ENCODE peak calls at places on chromosome 4, in ten cellular contexts. One of them, this sample, is unnamed.

GRCh38 chr4:185370291-185370690 is 25.4 kb downstream of the LRP2BP start:
- DNase-seq in smooth muscle cell of the brain vasculature: no peak
- DNase-seq in hypothalamus: no peak
- DNase-seq in dermis microvascular lymphatic vessel endothelial cell: no peak
- DNase-seq in pancreas: no peak
- DNase-seq in putamen: no peak
- DNase-seq in substantia nigra: no peak
- DNase-seq in posterior vena cava: no peak
- DNase-seq in Right ventricle myocardium superior: no peak
- DNase-seq in left cardiac atrium: no peak
- DNase-seq in this sample: no peak

GRCh38 chr4:87512400-87512799 is 16.8 kb downstream of the SPARCL1 start:
- DNase-seq in smooth muscle cell of the brain vasculature: no peak
- DNase-seq in hypothalamus: no peak
- DNase-seq in dermis microvascular lymphatic vessel endothelial cell: no peak
- DNase-seq in pancreas: no peak
- DNase-seq in putamen: no peak
- DNase-seq in substantia nigra: no peak
- DNase-seq in posterior vena cava: no peak
- DNase-seq in Right ventricle myocardium superior: no peak
- DNase-seq in left cardiac atrium: no peak
- DNase-seq in this sample: no peak

GRCh38 chr4:148344382-148344781 is 97.8 kb downstream of the NR3C2 start:
- DNase-seq in smooth muscle cell of the brain vasculature: no peak
- DNase-seq in hypothalamus: no peak
- DNase-seq in dermis microvascular lymphatic vessel endothelial cell: no peak
- DNase-seq in pancreas: no peak
- DNase-seq in putamen: no peak
- DNase-seq in substantia nigra: no peak
- DNase-seq in posterior vena cava: no peak
- DNase-seq in Right ventricle myocardium superior: peak; percentile 42
- DNase-seq in left cardiac atrium: peak; percentile 25
- DNase-seq in this sample: no peak

GRCh38 chr4:932713-933070 is 432 bp downstream of the TMEM175 start:
- DNase-seq in smooth muscle cell of the brain vasculature: no peak
- DNase-seq in hypothalamus: no peak
- DNase-seq in dermis microvascular lymphatic vessel endothelial cell: no peak
- DNase-seq in pancreas: no peak
- DNase-seq in putamen: no peak
- DNase-seq in substantia nigra: no peak
- DNase-seq in posterior vena cava: peak; percentile 75
- DNase-seq in Right ventricle myocardium superior: no peak
- DNase-seq in left cardiac atrium: no peak
- DNase-seq in this sample: no peak

GRCh38 chr4:40747436-40747835 is 2.3 kb upstream of the NSUN7 start:
- DNase-seq in smooth muscle cell of the brain vasculature: no peak
- DNase-seq in hypothalamus: no peak
- DNase-seq in dermis microvascular lymphatic vessel endothelial cell: no peak
- DNase-seq in pancreas: no peak
- DNase-seq in putamen: no peak
- DNase-seq in substantia nigra: no peak
- DNase-seq in posterior vena cava: no peak
- DNase-seq in Right ventricle myocardium superior: no peak
- DNase-seq in left cardiac atrium: no peak
- DNase-seq in this sample: no peak

GRCh38 chr4:54897590-54897989 is 227.8 kb downstream of the KDR start:
- DNase-seq in smooth muscle cell of the brain vasculature: no peak
- DNase-seq in hypothalamus: no peak
- DNase-seq in dermis microvascular lymphatic vessel endothelial cell: no peak
- DNase-seq in pancreas: no peak
- DNase-seq in putamen: no peak
- DNase-seq in substantia nigra: no peak
- DNase-seq in posterior vena cava: no peak
- DNase-seq in Right ventricle myocardium superior: no peak
- DNase-seq in left cardiac atrium: no peak
- DNase-seq in this sample: no peak

GRCh38 chr4:113434247-113434587 is 327.3 kb downstream of the CAMK2D start:
- DNase-seq in smooth muscle cell of the brain vasculature: no peak
- DNase-seq in hypothalamus: no peak
- DNase-seq in dermis microvascular lymphatic vessel endothelial cell: no peak
- DNase-seq in pancreas: no peak
- DNase-seq in putamen: no peak
- DNase-seq in substantia nigra: no peak
- DNase-seq in posterior vena cava: no peak
- DNase-seq in Right ventricle myocardium superior: no peak
- DNase-seq in left cardiac atrium: no peak
- DNase-seq in this sample: no peak

GRCh38 chr4:61210186-61210939 is 10.2 kb downstream of the ADGRL3 start:
- DNase-seq in smooth muscle cell of the brain vasculature: no peak
- DNase-seq in hypothalamus: no peak
- DNase-seq in dermis microvascular lymphatic vessel endothelial cell: no peak
- DNase-seq in pancreas: no peak
- DNase-seq in putamen: peak; percentile 82
- DNase-seq in substantia nigra: no peak
- DNase-seq in posterior vena cava: no peak
- DNase-seq in Right ventricle myocardium superior: no peak
- DNase-seq in left cardiac atrium: no peak
- DNase-seq in this sample: peak; percentile 28

GRCh38 chr4:148445071-148445902 is 3.1 kb upstream of the NR3C2 start:
- DNase-seq in smooth muscle cell of the brain vasculature: no peak
- DNase-seq in hypothalamus: peak; percentile 49
- DNase-seq in dermis microvascular lymphatic vessel endothelial cell: no peak
- DNase-seq in pancreas: peak; percentile 86
- DNase-seq in putamen: peak; percentile 53
- DNase-seq in substantia nigra: peak; percentile 49
- DNase-seq in posterior vena cava: peak; percentile 86
- DNase-seq in Right ventricle myocardium superior: peak; percentile 76
- DNase-seq in left cardiac atrium: peak; percentile 74
- DNase-seq in this sample: peak; percentile 52

GRCh38 chr4:40350627-40351227 is 15.6 kb downstream of the CHRNA9 start:
- DNase-seq in smooth muscle cell of the brain vasculature: no peak
- DNase-seq in hypothalamus: no peak
- DNase-seq in dermis microvascular lymphatic vessel endothelial cell: no peak
- DNase-seq in pancreas: no peak
- DNase-seq in putamen: no peak
- DNase-seq in substantia nigra: no peak
- DNase-seq in posterior vena cava: no peak
- DNase-seq in Right ventricle myocardium superior: no peak
- DNase-seq in left cardiac atrium: no peak
- DNase-seq in this sample: no peak

GRCh38 chr4:83558693-83559092 is 22.8 kb downstream of the GPAT3 start:
- DNase-seq in smooth muscle cell of the brain vasculature: no peak
- DNase-seq in hypothalamus: no peak
- DNase-seq in dermis microvascular lymphatic vessel endothelial cell: no peak
- DNase-seq in pancreas: no peak
- DNase-seq in putamen: no peak
- DNase-seq in substantia nigra: no peak
- DNase-seq in posterior vena cava: no peak
- DNase-seq in Right ventricle myocardium superior: no peak
- DNase-seq in left cardiac atrium: no peak
- DNase-seq in this sample: no peak

GRCh38 chr4:188714488-188714887 is 575.2 kb downstream of the TRIML1 start:
- DNase-seq in smooth muscle cell of the brain vasculature: no peak
- DNase-seq in hypothalamus: no peak
- DNase-seq in dermis microvascular lymphatic vessel endothelial cell: peak; percentile 22
- DNase-seq in pancreas: no peak
- DNase-seq in putamen: no peak
- DNase-seq in substantia nigra: no peak
- DNase-seq in posterior vena cava: no peak
- DNase-seq in Right ventricle myocardium superior: no peak
- DNase-seq in left cardiac atrium: no peak
- DNase-seq in this sample: no peak

GRCh38 chr4:82710202-82710929 is 88.2 kb downstream of the SCD5 start:
- DNase-seq in smooth muscle cell of the brain vasculature: no peak
- DNase-seq in hypothalamus: peak; percentile 25
- DNase-seq in dermis microvascular lymphatic vessel endothelial cell: no peak
- DNase-seq in pancreas: no peak
- DNase-seq in putamen: peak; percentile 29
- DNase-seq in substantia nigra: peak; percentile 18
- DNase-seq in posterior vena cava: no peak
- DNase-seq in Right ventricle myocardium superior: no peak
- DNase-seq in left cardiac atrium: no peak
- DNase-seq in this sample: peak; percentile 38

GRCh38 chr4:67344594-67345380 is 200.5 kb downstream of the CENPC start:
- DNase-seq in smooth muscle cell of the brain vasculature: no peak
- DNase-seq in hypothalamus: no peak
- DNase-seq in dermis microvascular lymphatic vessel endothelial cell: no peak
- DNase-seq in pancreas: no peak
- DNase-seq in putamen: no peak
- DNase-seq in substantia nigra: no peak
- DNase-seq in posterior vena cava: no peak
- DNase-seq in Right ventricle myocardium superior: no peak
- DNase-seq in left cardiac atrium: no peak
- DNase-seq in this sample: no peak

GRCh38 chr4:5809216-5809776 is 83.6 kb downstream of the CRMP1 start:
- DNase-seq in smooth muscle cell of the brain vasculature: no peak
- DNase-seq in hypothalamus: no peak
- DNase-seq in dermis microvascular lymphatic vessel endothelial cell: no peak
- DNase-seq in pancreas: no peak
- DNase-seq in putamen: no peak
- DNase-seq in substantia nigra: no peak
- DNase-seq in posterior vena cava: peak; percentile 61
- DNase-seq in Right ventricle myocardium superior: no peak
- DNase-seq in left cardiac atrium: no peak
- DNase-seq in this sample: no peak

GRCh38 chr4:181536753-181537434 is 706.3 kb upstream of the TENM3 start:
- DNase-seq in smooth muscle cell of the brain vasculature: no peak
- DNase-seq in hypothalamus: no peak
- DNase-seq in dermis microvascular lymphatic vessel endothelial cell: no peak
- DNase-seq in pancreas: no peak
- DNase-seq in putamen: no peak
- DNase-seq in substantia nigra: no peak
- DNase-seq in posterior vena cava: no peak
- DNase-seq in Right ventricle myocardium superior: no peak
- DNase-seq in left cardiac atrium: no peak
- DNase-seq in this sample: no peak

GRCh38 chr4:35087216-35087615 is 1157.1 kb downstream of the ARAP2 start:
- DNase-seq in smooth muscle cell of the brain vasculature: no peak
- DNase-seq in hypothalamus: no peak
- DNase-seq in dermis microvascular lymphatic vessel endothelial cell: no peak
- DNase-seq in pancreas: no peak
- DNase-seq in putamen: no peak
- DNase-seq in substantia nigra: no peak
- DNase-seq in posterior vena cava: no peak
- DNase-seq in Right ventricle myocardium superior: no peak
- DNase-seq in left cardiac atrium: no peak
- DNase-seq in this sample: no peak

GRCh38 chr4:138868562-138868961 is 147.0 kb upstream of the NOCT start:
- DNase-seq in smooth muscle cell of the brain vasculature: no peak
- DNase-seq in hypothalamus: no peak
- DNase-seq in dermis microvascular lymphatic vessel endothelial cell: no peak
- DNase-seq in pancreas: no peak
- DNase-seq in putamen: no peak
- DNase-seq in substantia nigra: no peak
- DNase-seq in posterior vena cava: no peak
- DNase-seq in Right ventricle myocardium superior: no peak
- DNase-seq in left cardiac atrium: no peak
- DNase-seq in this sample: no peak

GRCh38 chr4:184475096-184475461 is 729 bp upstream of the IRF2 start:
- DNase-seq in smooth muscle cell of the brain vasculature: no peak
- DNase-seq in hypothalamus: no peak
- DNase-seq in dermis microvascular lymphatic vessel endothelial cell: no peak
- DNase-seq in pancreas: peak; percentile 65
- DNase-seq in putamen: peak; percentile 56
- DNase-seq in substantia nigra: no peak
- DNase-seq in posterior vena cava: peak; percentile 84
- DNase-seq in Right ventricle myocardium superior: peak; percentile 61
- DNase-seq in left cardiac atrium: peak; percentile 63
- DNase-seq in this sample: no peak

GRCh38 chr4:73589887-73590801 is 30.1 kb downstream of the RASSF6 start:
- DNase-seq in smooth muscle cell of the brain vasculature: no peak
- DNase-seq in hypothalamus: no peak
- DNase-seq in dermis microvascular lymphatic vessel endothelial cell: no peak
- DNase-seq in pancreas: no peak
- DNase-seq in putamen: no peak
- DNase-seq in substantia nigra: no peak
- DNase-seq in posterior vena cava: no peak
- DNase-seq in Right ventricle myocardium superior: no peak
- DNase-seq in left cardiac atrium: no peak
- DNase-seq in this sample: no peak

GRCh38 chr4:41448935-41449334 is 89.0 kb upstream of the LIMCH1 start:
- DNase-seq in smooth muscle cell of the brain vasculature: no peak
- DNase-seq in hypothalamus: no peak
- DNase-seq in dermis microvascular lymphatic vessel endothelial cell: no peak
- DNase-seq in pancreas: no peak
- DNase-seq in putamen: no peak
- DNase-seq in substantia nigra: no peak
- DNase-seq in posterior vena cava: no peak
- DNase-seq in Right ventricle myocardium superior: peak; percentile 54
- DNase-seq in left cardiac atrium: peak; percentile 56
- DNase-seq in this sample: no peak

GRCh38 chr4:168384437-168385141 is 66.0 kb upstream of the DDX60 start:
- DNase-seq in smooth muscle cell of the brain vasculature: no peak
- DNase-seq in hypothalamus: no peak
- DNase-seq in dermis microvascular lymphatic vessel endothelial cell: peak; percentile 37
- DNase-seq in pancreas: no peak
- DNase-seq in putamen: no peak
- DNase-seq in substantia nigra: no peak
- DNase-seq in posterior vena cava: no peak
- DNase-seq in Right ventricle myocardium superior: no peak
- DNase-seq in left cardiac atrium: no peak
- DNase-seq in this sample: no peak

GRCh38 chr4:19009886-19010285 is 988.3 kb upstream of the LCORL start:
- DNase-seq in smooth muscle cell of the brain vasculature: no peak
- DNase-seq in hypothalamus: no peak
- DNase-seq in dermis microvascular lymphatic vessel endothelial cell: no peak
- DNase-seq in pancreas: no peak
- DNase-seq in putamen: no peak
- DNase-seq in substantia nigra: no peak
- DNase-seq in posterior vena cava: no peak
- DNase-seq in Right ventricle myocardium superior: no peak
- DNase-seq in left cardiac atrium: no peak
- DNase-seq in this sample: no peak

GRCh38 chr4:17597517-17597916 is 16.9 kb upstream of the MED28 start:
- DNase-seq in smooth muscle cell of the brain vasculature: no peak
- DNase-seq in hypothalamus: no peak
- DNase-seq in dermis microvascular lymphatic vessel endothelial cell: peak; percentile 34
- DNase-seq in pancreas: no peak
- DNase-seq in putamen: no peak
- DNase-seq in substantia nigra: no peak
- DNase-seq in posterior vena cava: no peak
- DNase-seq in Right ventricle myocardium superior: no peak
- DNase-seq in left cardiac atrium: no peak
- DNase-seq in this sample: no peak

GRCh38 chr4:111712093-111712677 is 433.1 kb upstream of the FAM241A start:
- DNase-seq in smooth muscle cell of the brain vasculature: no peak
- DNase-seq in hypothalamus: no peak
- DNase-seq in dermis microvascular lymphatic vessel endothelial cell: no peak
- DNase-seq in pancreas: no peak
- DNase-seq in putamen: peak; percentile 10
- DNase-seq in substantia nigra: no peak
- DNase-seq in posterior vena cava: no peak
- DNase-seq in Right ventricle myocardium superior: no peak
- DNase-seq in left cardiac atrium: no peak
- DNase-seq in this sample: no peak

GRCh38 chr4:164345756-164346155 is 408.2 kb upstream of the SMIM31 start:
- DNase-seq in smooth muscle cell of the brain vasculature: no peak
- DNase-seq in hypothalamus: no peak
- DNase-seq in dermis microvascular lymphatic vessel endothelial cell: no peak
- DNase-seq in pancreas: no peak
- DNase-seq in putamen: no peak
- DNase-seq in substantia nigra: no peak
- DNase-seq in posterior vena cava: no peak
- DNase-seq in Right ventricle myocardium superior: no peak
- DNase-seq in left cardiac atrium: no peak
- DNase-seq in this sample: no peak

GRCh38 chr4:85939595-85939994 is 420.3 kb downstream of the MAPK10 start:
- DNase-seq in smooth muscle cell of the brain vasculature: no peak
- DNase-seq in hypothalamus: no peak
- DNase-seq in dermis microvascular lymphatic vessel endothelial cell: no peak
- DNase-seq in pancreas: no peak
- DNase-seq in putamen: no peak
- DNase-seq in substantia nigra: no peak
- DNase-seq in posterior vena cava: no peak
- DNase-seq in Right ventricle myocardium superior: no peak
- DNase-seq in left cardiac atrium: no peak
- DNase-seq in this sample: no peak

GRCh38 chr4:187357045-187357643 is 633.5 kb upstream of the FAT1 start:
- DNase-seq in smooth muscle cell of the brain vasculature: no peak
- DNase-seq in hypothalamus: no peak
- DNase-seq in dermis microvascular lymphatic vessel endothelial cell: no peak
- DNase-seq in pancreas: no peak
- DNase-seq in putamen: no peak
- DNase-seq in substantia nigra: no peak
- DNase-seq in posterior vena cava: no peak
- DNase-seq in Right ventricle myocardium superior: no peak
- DNase-seq in left cardiac atrium: no peak
- DNase-seq in this sample: no peak

This sample was measured in posterior cingulate gyrus.